ENCODE peak calls at places on chromosome 9, in four cellular contexts. I is body of pancreas, F is cardiac fibroblast, E is NCI-H1105. M is an unnamed sample.

GRCh38 chr9:94952553-94953373 is 226.3 kb downstream of the AOPEP start:
- DNase-seq in I (peak), F (peak), E (no peak), M (no peak)

GRCh38 chr9:128523199-128523925 is 18.8 kb downstream of the GLE1 start:
- DNase-seq in I (peak), F (peak), E (peak), M (no peak)

GRCh38 chr9:74887981-74888370 is 255 bp upstream of the TRPM6 start:
- DNase-seq in I (no peak), F (no peak), E (no peak), M (no peak)

GRCh38 chr9:19903076-19903475 is 114.2 kb upstream of the SLC24A2 start:
- DNase-seq in I (no peak), F (no peak), E (no peak), M (no peak)

GRCh38 chr9:6931913-6932312 is 174.1 kb downstream of the KDM4C start:
- DNase-seq in I (peak), F (peak), E (no peak), M (no peak)

GRCh38 chr9:68762570-68762969 is 57.5 kb downstream of the PIP5K1B start:
- DNase-seq in I (no peak), F (no peak), E (no peak), M (peak)

GRCh38 chr9:134384811-134385479 is 58.7 kb downstream of the RXRA start:
- DNase-seq in I (no peak), F (no peak), E (no peak), M (no peak)

GRCh38 chr9:93684806-93685553 is 108.6 kb downstream of the PHF2 start:
- DNase-seq in I (no peak), F (peak), E (no peak), M (no peak)

GRCh38 chr9:93041108-93041802 is 17.2 kb upstream of the SUSD3 start:
- DNase-seq in I (no peak), F (no peak), E (no peak), M (no peak)

GRCh38 chr9:89604463-89605180 is at the start of gene GADD45G:
- DNase-seq in I (peak), F (peak), E (peak), M (peak)

GRCh38 chr9:93890436-93890935 is 64.7 kb downstream of the BARX1 start:
- DNase-seq in I (no peak), F (no peak), E (peak), M (no peak)

GRCh38 chr9:14326264-14326826 is 12.4 kb upstream of the NFIB start:
- DNase-seq in I (no peak), F (peak), E (peak), M (peak)

GRCh38 chr9:36136277-36136893 is at the start of gene GLIPR2:
- DNase-seq in I (peak), F (peak), E (peak), M (no peak)

GRCh38 chr9:87445646-87446045 is 52.0 kb upstream of the DAPK1 start:
- DNase-seq in I (peak), F (peak), E (no peak), M (peak)

GRCh38 chr9:105444130-105444529 is 3.7 kb upstream of the FSD1L start:
- DNase-seq in I (no peak), F (no peak), E (no peak), M (no peak)

GRCh38 chr9:92493741-92494387 is 11.6 kb upstream of the ASPN start:
- DNase-seq in I (no peak), F (no peak), E (no peak), M (no peak)

GRCh38 chr9:127004946-127005769 is 90.6 kb downstream of the RALGPS1 start:
- DNase-seq in I (no peak), F (peak), E (no peak), M (no peak)

GRCh38 chr9:93261735-93262523 is 78.0 kb downstream of the WNK2 start:
- DNase-seq in I (peak), F (no peak), E (no peak), M (no peak)